ENCODE peak calls at places on chromosomes 13 and 19, in seven cellular contexts. G is IMR-90, M is A549, F is adrenal gland, I is lung, R is K562, H is neural progenitor cell. X is an unnamed sample.

GRCh38 chr19:3700242-3701032 is at the start of gene PIP5K1C:
- DNase-seq in H (peak), F (peak), R (peak), I (peak), M (peak), G (peak), X (peak)

GRCh38 chr13:42401376-42401775 is 129.4 kb downstream of the AKAP11 start:
- DNase-seq in G (no peak), I (no peak), H (no peak), F (no peak), M (no peak), R (no peak), X (no peak)

GRCh38 chr13:29227560-29227959 is 367.9 kb downstream of the SLC7A1 start:
- DNase-seq in R (no peak), H (no peak), M (no peak), G (no peak), F (no peak), I (no peak), X (no peak)

GRCh38 chr13:102597029-102598015 is 536 bp downstream of the TPP2 start:
- DNase-seq in I (no peak), R (peak), G (peak), F (peak), H (peak), M (no peak), X (no peak)

GRCh38 chr19:37329686-37330085 is 41.2 kb upstream of the ZNF527 start:
- DNase-seq in F (no peak), R (no peak), H (peak), G (no peak), I (no peak), M (no peak), X (no peak)

GRCh38 chr19:50204811-50205675 is 1.6 kb downstream of the MYH14 start:
- DNase-seq in H (peak), F (peak), M (no peak), R (peak), I (peak), G (no peak), X (no peak)

GRCh38 chr19:22605275-22606211 is 28.6 kb upstream of the ZNF492 start:
- DNase-seq in M (no peak), R (no peak), G (no peak), I (peak), F (no peak), H (no peak), X (no peak)

GRCh38 chr19:1591421-1592022 is 1.1 kb downstream of the MBD3 start:
- DNase-seq in R (no peak), M (no peak), G (no peak), I (no peak), F (no peak), H (peak), X (no peak)

GRCh38 chr19:46970815-46971214 is 48.8 kb upstream of the NPAS1 start:
- DNase-seq in I (no peak), G (peak), M (no peak), H (no peak), R (no peak), F (no peak), X (no peak)

GRCh38 chr13:75876371-75877050 is 240.4 kb downstream of the LMO7 start:
- DNase-seq in I (peak), G (peak), R (peak), H (peak), M (peak), F (peak), X (peak)

GRCh38 chr13:63291701-63292100 is 1876.1 kb upstream of the PCDH20 start:
- DNase-seq in G (no peak), R (no peak), I (no peak), F (no peak), H (no peak), M (no peak), X (no peak)

GRCh38 chr19:38337360-38337653 is 1.7 kb downstream of the CATSPERG start:
- DNase-seq in I (no peak), H (no peak), F (no peak), G (no peak), R (no peak), M (peak), X (no peak)

GRCh38 chr13:40114305-40114896 is 458.9 kb downstream of the COG6 start:
- DNase-seq in G (no peak), I (no peak), H (no peak), R (no peak), F (no peak), M (no peak), X (no peak)

GRCh38 chr19:16064209-16064889 is 11.9 kb upstream of the TPM4 start:
- DNase-seq in G (no peak), H (no peak), M (no peak), F (no peak), R (no peak), I (no peak), X (no peak)

GRCh38 chr19:18574691-18575291 is 3.1 kb downstream of the UBA52 start:
- DNase-seq in G (no peak), F (no peak), I (no peak), R (no peak), H (no peak), M (no peak), X (no peak)

DNA sequence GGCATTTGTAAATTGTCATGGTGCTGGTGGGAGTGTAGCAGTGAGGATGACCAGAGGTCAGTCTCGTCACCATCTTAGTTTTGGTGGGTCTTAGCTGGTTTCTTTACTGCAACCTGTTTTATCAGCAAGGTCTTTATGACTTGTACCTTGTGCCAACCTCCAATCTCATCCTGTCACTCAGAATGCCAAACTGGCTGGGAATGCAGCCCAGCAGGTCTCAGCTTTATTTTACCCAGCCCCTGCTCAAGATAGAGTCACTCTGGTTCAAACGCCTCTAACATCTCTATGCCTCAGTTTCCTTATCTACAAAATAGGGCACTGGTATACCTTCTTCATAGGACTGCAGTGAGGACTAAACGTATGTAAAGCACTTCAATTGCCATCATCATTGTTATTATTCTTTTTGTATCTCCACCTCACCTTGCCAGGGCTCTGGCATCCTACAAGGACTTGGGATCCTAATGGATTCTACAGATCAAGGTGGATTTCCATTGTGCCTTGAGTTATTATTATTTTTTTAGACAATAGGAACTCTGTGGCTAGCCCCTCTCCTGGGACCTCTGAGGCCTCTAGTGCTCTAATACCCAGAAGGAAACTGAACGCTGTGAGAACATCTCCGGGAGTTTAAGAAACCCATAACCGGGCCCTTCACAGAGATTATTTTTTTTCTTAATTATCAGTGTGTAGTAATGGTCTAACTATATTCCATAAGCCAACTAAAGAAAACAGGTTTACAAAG is 69.0 kb upstream of the RGCC start:
- DNase-seq in F (no peak), M (no peak), R (no peak), H (no peak), G (no peak), I (no peak), X (no peak)
- H3K27ac ChIP-seq in F (no peak), M (no peak), R (no peak), H (no peak), G (no peak), I (no peak), X (no peak)

GRCh38 chr13:82565191-82565590 is 1317.1 kb downstream of the SLITRK1 start:
- DNase-seq in I (no peak), F (no peak), H (peak), R (no peak), M (no peak), G (no peak), X (no peak)
- TF ChIP-seq CTCF in I (no peak), F (no peak), H (no peak), R (no peak), M (no peak), G (no peak), X (no peak)

GRCh38 chr13:95035311-95036109 is 265.7 kb downstream of the ABCC4 start:
- DNase-seq in I (no peak), F (no peak), M (no peak), G (no peak), R (no peak), H (no peak), X (no peak)
- H3K27ac ChIP-seq in I (no peak), F (no peak), M (no peak), G (no peak), R (no peak), H (no peak), X (no peak)

GRCh38 chr13:111595276-111595675 is 274.8 kb downstream of the TEX29 start:
- DNase-seq in R (no peak), I (no peak), F (no peak), H (no peak), G (no peak), M (no peak), X (no peak)
- TF ChIP-seq CTCF in R (no peak), I (no peak), F (no peak), H (no peak), G (no peak), M (no peak), X (no peak)

GRCh38 chr19:33259532-33259931 is 33.9 kb upstream of the SLC7A10 start:
- DNase-seq in H (no peak), R (no peak), G (no peak), M (no peak), I (no peak), F (no peak), X (no peak)

GRCh38 chr19:33255781-33256180 is 30.1 kb upstream of the SLC7A10 start:
- DNase-seq in F (no peak), I (no peak), R (no peak), M (no peak), G (no peak), H (no peak), X (no peak)

GRCh38 chr19:33260628-33261418 is 35.2 kb upstream of the SLC7A10 start:
- DNase-seq in I (no peak), H (no peak), G (no peak), M (no peak), F (peak), R (no peak), X (no peak)

GRCh38 chr19:33256266-33256665 is 30.6 kb upstream of the SLC7A10 start:
- DNase-seq in F (no peak), G (no peak), M (no peak), R (no peak), I (no peak), H (no peak), X (no peak)

DNA sequence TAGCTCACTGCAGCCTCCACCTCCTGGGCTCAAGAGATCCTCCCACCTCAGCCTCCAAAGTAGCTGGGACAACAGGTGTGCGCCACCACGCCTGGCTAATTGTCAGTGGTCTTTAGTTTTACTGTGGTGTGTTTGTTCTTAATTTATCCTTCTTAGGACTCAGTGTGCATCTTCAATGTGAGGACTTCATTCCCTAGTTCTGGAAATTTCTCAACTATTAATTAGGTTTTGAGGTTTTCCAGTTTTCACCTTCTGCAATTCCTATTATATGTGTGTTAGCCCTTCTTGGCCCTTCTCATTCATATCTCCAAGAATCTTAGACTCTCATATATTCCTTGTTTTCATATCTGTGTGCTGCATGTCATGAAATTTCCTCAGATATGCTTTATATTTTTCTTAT is 32.2 kb upstream of the SLC7A10 start:
- DNase-seq in R (no peak), I (no peak), F (no peak), M (no peak), G (no peak), H (no peak), X (no peak)
- H3K27ac ChIP-seq in R (no peak), I (no peak), F (no peak), M (no peak), G (no peak), H (no peak), X (no peak)

DNA sequence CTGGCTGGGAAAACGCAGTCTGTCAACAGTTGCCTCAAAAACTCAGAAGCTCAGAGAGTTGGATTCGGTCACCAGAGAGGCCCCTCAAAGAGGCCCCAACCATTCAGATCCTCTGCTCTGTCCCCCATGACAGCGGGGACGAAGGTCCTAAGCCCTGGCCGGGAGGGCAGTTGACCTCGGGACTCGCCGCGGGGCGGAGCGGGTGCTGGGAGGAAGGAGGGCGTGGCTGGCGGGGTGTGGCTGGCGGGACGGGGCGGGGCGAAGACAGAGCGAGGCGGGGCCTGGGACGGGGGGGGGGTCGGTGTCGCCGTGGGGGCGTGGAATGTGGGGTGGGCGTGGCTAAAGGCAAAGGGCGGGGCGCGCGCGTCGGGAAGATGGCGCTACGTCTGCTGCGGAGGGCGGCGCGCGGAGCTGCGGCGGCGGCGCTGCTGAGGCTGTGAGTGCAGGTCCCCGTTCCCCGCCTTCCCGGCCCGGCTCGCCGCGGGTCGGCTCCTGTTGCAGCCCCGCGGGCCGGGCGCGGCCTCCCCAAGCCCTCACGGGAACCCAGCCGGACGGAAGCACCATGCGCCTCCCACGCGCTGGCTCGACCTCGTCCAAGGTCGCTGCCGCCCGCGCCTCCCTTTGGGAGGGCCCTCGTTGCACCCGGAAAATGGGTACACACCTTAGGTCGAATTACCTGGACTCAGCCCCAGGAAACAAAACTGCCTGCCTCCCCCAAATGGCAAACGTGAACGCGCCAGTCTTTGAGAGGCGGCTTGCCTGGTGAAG is 105.2 kb downstream of the TM9SF2 start:
- DNase-seq in F (peak), M (peak), H (peak), R (peak), G (peak), I (peak), X (peak)
- TF ChIP-seq CTCF in F (no peak), M (no peak), H (no peak), R (peak), G (no peak), I (no peak), X (peak)

GRCh38 chr19:44772969-44773368 is 4.7 kb upstream of the CBLC start:
- DNase-seq in M (no peak), G (peak), R (no peak), F (no peak), H (no peak), I (no peak), X (no peak)

GRCh38 chr19:44776402-44777096 is 1.1 kb upstream of the CBLC start:
- DNase-seq in R (no peak), F (no peak), H (no peak), G (no peak), M (no peak), I (no peak), X (no peak)

GRCh38 chr19:44777715-44778347 is at the start of gene CBLC:
- DNase-seq in F (no peak), M (no peak), R (peak), I (peak), H (peak), G (no peak), X (no peak)

GRCh38 chr19:44775676-44776240 is 1.9 kb upstream of the CBLC start:
- DNase-seq in R (no peak), H (no peak), F (no peak), I (no peak), G (no peak), M (no peak), X (no peak)

GRCh38 chr19:44774614-44775013 is 3.1 kb upstream of the CBLC start:
- DNase-seq in F (no peak), M (no peak), H (no peak), G (no peak), I (no peak), R (no peak), X (no peak)
- H3K27ac ChIP-seq in F (no peak), M (peak), H (no peak), G (peak), I (no peak), R (no peak), X (no peak)

GRCh38 chr19:39390460-39390758 is 497 bp downstream of the PAF1 start:
- DNase-seq in H (no peak), F (peak), R (no peak), I (peak), M (peak), G (no peak), X (no peak)

GRCh38 chr19:39388657-39389056 is 2.2 kb downstream of the PAF1 start:
- DNase-seq in R (no peak), G (no peak), I (no peak), M (no peak), H (no peak), F (no peak), X (no peak)

GRCh38 chr19:39386557-39386956 is 4.3 kb downstream of the PAF1 start:
- DNase-seq in R (no peak), G (no peak), I (no peak), H (no peak), M (no peak), F (no peak), X (no peak)

GRCh38 chr19:39389621-39390414 is 1.1 kb downstream of the PAF1 start:
- DNase-seq in I (no peak), H (no peak), F (no peak), R (no peak), G (no peak), M (no peak), X (no peak)

DNA sequence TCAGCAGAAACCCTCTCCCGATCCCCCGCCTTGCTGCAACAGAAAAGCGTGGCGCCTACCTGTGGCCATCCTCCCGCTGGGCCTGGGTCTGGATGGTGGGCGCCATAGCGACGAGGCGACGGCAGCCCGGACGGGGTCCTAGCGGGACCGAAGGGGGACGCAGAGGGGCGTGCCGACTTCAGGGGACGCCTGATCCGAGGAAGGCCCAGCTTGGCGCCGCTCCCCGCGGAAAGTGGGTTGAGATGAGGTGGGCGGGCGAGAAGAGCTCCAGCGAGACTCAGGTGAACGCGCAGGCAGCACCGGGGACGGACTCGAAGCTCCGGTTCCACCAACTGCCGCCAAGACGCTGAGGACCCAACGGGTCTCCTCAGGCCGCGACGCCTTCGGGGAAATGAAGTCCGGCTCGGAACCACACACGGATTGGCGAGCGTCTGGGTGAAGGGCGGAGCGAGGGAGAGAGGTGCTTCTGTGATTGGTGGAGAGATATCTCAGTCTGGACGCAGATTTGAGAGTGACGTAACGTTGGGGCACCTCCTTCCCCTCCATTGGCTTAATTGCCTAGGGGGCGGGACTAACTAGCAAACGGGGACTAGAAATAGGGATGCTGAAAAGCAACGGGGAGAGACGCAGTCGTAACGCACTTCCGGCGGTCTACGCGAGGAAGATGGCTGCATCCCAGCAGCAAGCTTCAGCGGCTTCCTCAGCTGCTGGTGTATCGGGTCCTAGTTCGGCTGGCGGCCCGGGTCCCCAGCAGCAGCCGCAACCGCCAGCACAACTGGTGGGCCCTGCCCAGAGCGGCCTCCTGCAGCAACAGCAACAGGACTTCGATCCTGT is at the start of the genes MED29 and PAF1:
- DNase-seq in R (peak), I (peak), G (peak), H (peak), F (peak), M (peak), X (peak)
- TF ChIP-seq CTCF in R (peak), I (no peak), G (peak), H (peak), F (no peak), M (no peak), X (no peak)

DNA sequence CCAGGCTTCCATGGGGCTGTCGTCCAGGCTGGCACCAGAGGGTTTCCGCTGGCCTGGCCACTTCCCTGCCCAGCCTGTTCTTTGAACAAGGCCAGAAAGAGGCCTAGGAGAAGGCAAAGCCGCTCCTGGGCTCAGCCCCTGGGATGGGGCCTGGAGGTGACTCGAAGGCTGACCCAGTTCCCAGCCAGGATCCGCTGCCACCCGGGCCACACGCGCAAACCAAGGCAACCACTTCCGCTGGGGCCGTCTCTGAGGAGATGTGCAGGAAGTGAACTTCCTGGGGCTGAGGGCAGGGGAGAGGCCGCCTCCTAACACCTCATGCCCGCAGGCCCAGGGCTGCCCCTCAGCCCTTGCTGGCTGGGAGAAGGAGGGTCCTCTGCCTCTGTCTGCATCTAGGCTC is 15.2 kb downstream of the PLEKHF1 start:
- DNase-seq in R (no peak), H (no peak), F (no peak), M (no peak), G (no peak), I (no peak), X (peak)
- H3K27ac ChIP-seq in R (no peak), H (no peak), F (no peak), M (no peak), G (no peak), I (no peak), X (peak)